ENCODE peak calls at places on chromosomes 11 and 22, in five cellular contexts. One of them, this sample, is unnamed.

GRCh38 chr11:68998390-68998911 is 14.6 kb downstream of the MRGPRF start:
- DNase-seq in astrocyte of the cerebellum: no peak
- DNase-seq in choroid plexus epithelial cell: peak
- DNase-seq in AG09309: no peak
- DNase-seq in heart right ventricle: no peak
- DNase-seq in this sample: no peak

GRCh38 chr11:119758291-119758690 is 29.3 kb upstream of the NECTIN1 start:
- DNase-seq in astrocyte of the cerebellum: no peak
- DNase-seq in choroid plexus epithelial cell: peak
- DNase-seq in AG09309: no peak
- DNase-seq in heart right ventricle: no peak
- DNase-seq in this sample: no peak

GRCh38 chr22:39478461-39478860 is 21.6 kb downstream of the MGAT3 start:
- DNase-seq in astrocyte of the cerebellum: no peak
- DNase-seq in choroid plexus epithelial cell: no peak
- DNase-seq in AG09309: no peak
- DNase-seq in heart right ventricle: no peak
- DNase-seq in this sample: peak

GRCh38 chr11:28697920-28698827 is 590.0 kb downstream of the METTL15 start:
- DNase-seq in astrocyte of the cerebellum: peak
- DNase-seq in choroid plexus epithelial cell: peak
- DNase-seq in AG09309: no peak
- DNase-seq in heart right ventricle: peak
- DNase-seq in this sample: peak

GRCh38 chr22:24992946-24993345 is 40.4 kb downstream of the KIAA1671 start:
- DNase-seq in astrocyte of the cerebellum: no peak
- DNase-seq in choroid plexus epithelial cell: no peak
- DNase-seq in AG09309: no peak
- DNase-seq in heart right ventricle: no peak
- DNase-seq in this sample: no peak

GRCh38 chr22:45876136-45877035 is 100.6 kb downstream of the WNT7B start:
- DNase-seq in astrocyte of the cerebellum: no peak
- DNase-seq in choroid plexus epithelial cell: no peak
- DNase-seq in AG09309: no peak
- DNase-seq in heart right ventricle: no peak
- DNase-seq in this sample: no peak

GRCh38 chr11:17169876-17170275 is 37.9 kb downstream of the PIK3C2A start:
- DNase-seq in astrocyte of the cerebellum: no peak
- DNase-seq in choroid plexus epithelial cell: no peak
- DNase-seq in AG09309: no peak
- DNase-seq in heart right ventricle: no peak
- DNase-seq in this sample: no peak

GRCh38 chr11:103436131-103436770 is 327.0 kb downstream of the DYNC2H1 start:
- DNase-seq in astrocyte of the cerebellum: no peak
- DNase-seq in choroid plexus epithelial cell: no peak
- DNase-seq in AG09309: no peak
- DNase-seq in heart right ventricle: no peak
- DNase-seq in this sample: no peak

GRCh38 chr11:100578966-100579365 is 108.1 kb upstream of the ARHGAP42 start:
- DNase-seq in astrocyte of the cerebellum: no peak
- DNase-seq in choroid plexus epithelial cell: peak
- DNase-seq in AG09309: no peak
- DNase-seq in heart right ventricle: no peak
- DNase-seq in this sample: peak

GRCh38 chr11:78350101-78350645 is 67.4 kb downstream of the GAB2 start:
- DNase-seq in astrocyte of the cerebellum: no peak
- DNase-seq in choroid plexus epithelial cell: peak
- DNase-seq in AG09309: no peak
- DNase-seq in heart right ventricle: no peak
- DNase-seq in this sample: no peak

GRCh38 chr11:47995318-47995717 is 15.0 kb downstream of the PTPRJ start:
- DNase-seq in astrocyte of the cerebellum: no peak
- DNase-seq in choroid plexus epithelial cell: no peak
- DNase-seq in AG09309: no peak
- DNase-seq in heart right ventricle: no peak
- DNase-seq in this sample: no peak

GRCh38 chr11:70466154-70466553 is 67.8 kb downstream of the CTTN start:
- DNase-seq in astrocyte of the cerebellum: no peak
- DNase-seq in choroid plexus epithelial cell: peak
- DNase-seq in AG09309: no peak
- DNase-seq in heart right ventricle: no peak
- DNase-seq in this sample: no peak

GRCh38 chr11:72321381-72321996 is 77.5 kb upstream of the PHOX2A start:
- DNase-seq in astrocyte of the cerebellum: no peak
- DNase-seq in choroid plexus epithelial cell: no peak
- DNase-seq in AG09309: no peak
- DNase-seq in heart right ventricle: no peak
- DNase-seq in this sample: peak

GRCh38 chr11:92295175-92296137 is 70.8 kb downstream of the FAT3 start:
- DNase-seq in astrocyte of the cerebellum: peak
- DNase-seq in choroid plexus epithelial cell: no peak
- DNase-seq in AG09309: no peak
- DNase-seq in heart right ventricle: no peak
- DNase-seq in this sample: no peak

GRCh38 chr11:62122076-62122475 is 1.7 kb upstream of the INCENP start:
- DNase-seq in astrocyte of the cerebellum: no peak
- DNase-seq in choroid plexus epithelial cell: no peak
- DNase-seq in AG09309: no peak
- DNase-seq in heart right ventricle: no peak
- DNase-seq in this sample: no peak

GRCh38 chr11:68903288-68903630 is 373 bp downstream of the MRPL21 start:
- DNase-seq in astrocyte of the cerebellum: no peak
- DNase-seq in choroid plexus epithelial cell: no peak
- DNase-seq in AG09309: no peak
- DNase-seq in heart right ventricle: no peak
- DNase-seq in this sample: no peak

GRCh38 chr11:46234261-46234660 is 43.2 kb upstream of the CREB3L1 start:
- DNase-seq in astrocyte of the cerebellum: no peak
- DNase-seq in choroid plexus epithelial cell: no peak
- DNase-seq in AG09309: no peak
- DNase-seq in heart right ventricle: no peak
- DNase-seq in this sample: no peak

GRCh38 chr22:39240841-39241631 is 3.7 kb downstream of the PDGFB start:
- DNase-seq in astrocyte of the cerebellum: no peak
- DNase-seq in choroid plexus epithelial cell: peak
- DNase-seq in AG09309: no peak
- DNase-seq in heart right ventricle: peak
- DNase-seq in this sample: peak

GRCh38 chr11:114116357-114116756 is 56.8 kb downstream of the ZBTB16 start:
- DNase-seq in astrocyte of the cerebellum: no peak
- DNase-seq in choroid plexus epithelial cell: no peak
- DNase-seq in AG09309: no peak
- DNase-seq in heart right ventricle: no peak
- DNase-seq in this sample: no peak

GRCh38 chr11:46367244-46367915 is 14.1 kb upstream of the MDK start:
- DNase-seq in astrocyte of the cerebellum: no peak
- DNase-seq in choroid plexus epithelial cell: peak
- DNase-seq in AG09309: no peak
- DNase-seq in heart right ventricle: peak
- DNase-seq in this sample: no peak

GRCh38 chr22:28023036-28023435 is 104.0 kb upstream of the PITPNB start:
- DNase-seq in astrocyte of the cerebellum: no peak
- DNase-seq in choroid plexus epithelial cell: no peak
- DNase-seq in AG09309: no peak
- DNase-seq in heart right ventricle: no peak
- DNase-seq in this sample: no peak

GRCh38 chr11:86996953-86997570 is 40.7 kb upstream of the TMEM135 start:
- DNase-seq in astrocyte of the cerebellum: no peak
- DNase-seq in choroid plexus epithelial cell: no peak
- DNase-seq in AG09309: no peak
- DNase-seq in heart right ventricle: no peak
- DNase-seq in this sample: no peak

GRCh38 chr11:113690619-113691569 is 15.2 kb downstream of the TMPRSS5 start:
- DNase-seq in astrocyte of the cerebellum: no peak
- DNase-seq in choroid plexus epithelial cell: peak
- DNase-seq in AG09309: peak
- DNase-seq in heart right ventricle: no peak
- DNase-seq in this sample: peak

GRCh38 chr22:35380013-35380412 is 883 bp upstream of the HMOX1 start:
- DNase-seq in astrocyte of the cerebellum: no peak
- DNase-seq in choroid plexus epithelial cell: no peak
- DNase-seq in AG09309: no peak
- DNase-seq in heart right ventricle: no peak
- DNase-seq in this sample: peak

GRCh38 chr11:1858576-1858975 is 5.7 kb downstream of the LSP1 start:
- DNase-seq in astrocyte of the cerebellum: no peak
- DNase-seq in choroid plexus epithelial cell: no peak
- DNase-seq in AG09309: no peak
- DNase-seq in heart right ventricle: no peak
- DNase-seq in this sample: no peak

GRCh38 chr11:9351956-9352355 is 32.5 kb upstream of the IPO7 start:
- DNase-seq in astrocyte of the cerebellum: no peak
- DNase-seq in choroid plexus epithelial cell: no peak
- DNase-seq in AG09309: no peak
- DNase-seq in heart right ventricle: no peak
- DNase-seq in this sample: peak

GRCh38 chr22:49962751-49963646 is 2.4 kb downstream of the PIM3 start:
- DNase-seq in astrocyte of the cerebellum: no peak
- DNase-seq in choroid plexus epithelial cell: no peak
- DNase-seq in AG09309: no peak
- DNase-seq in heart right ventricle: peak
- DNase-seq in this sample: no peak

DNA sequence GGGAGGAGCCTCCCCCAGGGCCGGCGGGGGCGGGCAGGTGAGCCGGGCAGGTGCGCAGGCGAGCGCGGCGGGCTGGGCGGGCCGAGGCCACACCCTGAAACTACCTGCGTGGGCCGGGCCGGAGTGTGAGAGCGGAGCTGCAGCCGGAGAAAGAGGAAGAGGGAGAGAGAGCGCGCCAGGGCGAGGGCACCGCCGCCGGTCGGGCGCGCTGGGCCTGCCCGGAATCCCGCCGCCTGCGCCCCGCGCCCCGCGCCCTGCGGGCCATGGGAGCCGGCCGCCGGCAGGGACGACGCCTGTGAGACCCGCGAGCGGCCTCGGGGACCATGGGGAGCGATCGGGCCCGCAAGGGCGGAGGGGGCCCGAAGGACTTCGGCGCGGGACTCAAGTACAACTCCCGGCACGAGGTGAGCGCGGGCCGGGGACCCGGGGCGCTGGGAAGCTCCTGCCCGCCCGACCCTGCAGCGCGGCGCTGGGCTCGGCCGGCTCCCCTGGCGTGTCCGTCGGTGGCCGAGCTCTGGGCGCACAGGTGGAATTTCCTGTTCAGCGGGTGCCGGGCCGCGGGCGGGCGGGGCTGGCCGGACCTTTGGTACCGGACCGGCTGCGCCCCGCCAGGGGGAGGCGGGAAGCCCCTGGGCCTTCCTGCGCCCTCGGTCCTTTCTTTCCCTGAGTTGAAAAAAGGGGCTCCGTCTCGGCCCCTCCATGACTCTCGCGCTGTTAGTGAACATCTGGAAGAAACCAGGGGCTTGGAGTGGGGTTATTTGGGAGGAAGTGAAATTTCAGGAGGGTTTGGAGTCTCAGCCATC is at the start of gene ST14:
- DNase-seq in astrocyte of the cerebellum: no peak
- DNase-seq in choroid plexus epithelial cell: no peak
- DNase-seq in AG09309: no peak
- DNase-seq in heart right ventricle: no peak
- DNase-seq in this sample: peak
- H3K4me3 ChIP-seq in astrocyte of the cerebellum: peak
- H3K4me3 ChIP-seq in choroid plexus epithelial cell: peak
- H3K4me3 ChIP-seq in AG09309: no peak
- H3K4me3 ChIP-seq in heart right ventricle: peak
- H3K4me3 ChIP-seq in this sample: peak

DNA sequence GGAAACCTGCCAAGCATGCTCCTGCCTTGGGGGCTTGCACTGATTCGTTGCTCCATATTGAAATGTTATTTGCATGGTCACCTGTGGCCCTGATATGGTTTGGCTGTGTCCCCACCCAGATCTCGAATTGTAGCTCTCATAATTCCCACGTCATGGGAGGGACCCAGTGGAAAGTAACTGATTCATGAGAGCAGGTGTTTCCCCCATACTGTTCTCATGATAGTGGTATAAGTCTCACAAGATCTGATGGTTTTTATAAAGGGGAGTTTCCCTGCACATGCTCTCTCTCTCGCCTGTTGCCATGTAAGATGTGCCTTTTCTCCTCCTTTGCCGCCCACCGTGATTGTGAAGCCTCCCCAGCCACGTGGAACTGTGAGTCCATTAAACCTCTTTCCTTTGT is 402.4 kb downstream of the ETS1 start:
- DNase-seq in astrocyte of the cerebellum: no peak
- DNase-seq in choroid plexus epithelial cell: no peak
- DNase-seq in AG09309: no peak
- DNase-seq in heart right ventricle: no peak
- DNase-seq in this sample: no peak
- TF ChIP-seq CTCF in astrocyte of the cerebellum: no peak
- TF ChIP-seq CTCF in choroid plexus epithelial cell: no peak
- TF ChIP-seq CTCF in AG09309: no peak
- TF ChIP-seq CTCF in heart right ventricle: no peak
- TF ChIP-seq CTCF in this sample: no peak

GRCh38 chr22:40597541-40598453 is 38.7 kb downstream of the MRTFA start:
- DNase-seq in astrocyte of the cerebellum: no peak
- DNase-seq in choroid plexus epithelial cell: peak
- DNase-seq in AG09309: no peak
- DNase-seq in heart right ventricle: no peak
- DNase-seq in this sample: peak
- H3K4me3 ChIP-seq in astrocyte of the cerebellum: no peak
- H3K4me3 ChIP-seq in choroid plexus epithelial cell: no peak
- H3K4me3 ChIP-seq in AG09309: no peak
- H3K4me3 ChIP-seq in heart right ventricle: no peak
- H3K4me3 ChIP-seq in this sample: peak

DNA sequence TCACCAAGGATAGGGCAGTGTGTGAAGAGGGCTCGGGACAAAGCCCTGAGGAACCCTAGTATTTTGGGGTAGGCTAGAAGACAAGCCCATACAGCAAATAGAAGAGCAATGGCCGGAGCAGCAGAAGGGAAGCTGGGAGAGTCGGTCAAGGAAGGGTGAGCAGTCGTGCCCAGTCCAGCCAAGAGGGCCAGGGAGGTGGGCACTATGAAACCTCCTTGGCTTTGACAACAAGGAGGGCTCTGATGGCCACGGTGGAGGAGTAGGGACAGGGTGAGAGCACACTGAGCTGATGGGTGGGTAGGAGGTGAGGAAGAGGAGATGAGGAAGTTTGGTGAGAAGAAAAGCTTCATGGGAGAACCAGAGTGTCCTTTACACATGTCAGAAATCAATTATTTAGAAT is 2.2 kb upstream of the YWHAH start:
- DNase-seq in astrocyte of the cerebellum: no peak
- DNase-seq in choroid plexus epithelial cell: no peak
- DNase-seq in AG09309: no peak
- DNase-seq in heart right ventricle: no peak
- DNase-seq in this sample: no peak
- TF ChIP-seq CTCF in astrocyte of the cerebellum: no peak
- TF ChIP-seq CTCF in choroid plexus epithelial cell: no peak
- TF ChIP-seq CTCF in AG09309: no peak
- TF ChIP-seq CTCF in heart right ventricle: no peak
- TF ChIP-seq CTCF in this sample: no peak

GRCh38 chr11:134761926-134762247 is 349.8 kb upstream of the B3GAT1 start:
- DNase-seq in astrocyte of the cerebellum: no peak
- DNase-seq in choroid plexus epithelial cell: no peak
- DNase-seq in AG09309: no peak
- DNase-seq in heart right ventricle: no peak
- DNase-seq in this sample: no peak
- H3K4me3 ChIP-seq in astrocyte of the cerebellum: no peak
- H3K4me3 ChIP-seq in choroid plexus epithelial cell: no peak
- H3K4me3 ChIP-seq in AG09309: no peak
- H3K4me3 ChIP-seq in heart right ventricle: peak
- H3K4me3 ChIP-seq in this sample: no peak